ENCODE peak calls at places on chromosomes 1 and 21, in eight cellular contexts. G, E, Q, A, X, U, Y and O are unnamed samples.
A peak's percentile ranks its signal among the peaks of the same experiment; 100 is the strongest.

GRCh38 chr1:110765640-110766335 is 91.0 kb upstream of the KCNA3 start:
- DNase-seq in G (peak; percentile 23), E (peak; percentile 22), Q (peak; percentile 56), A (peak; percentile 50), X (peak; percentile 84), U (peak; percentile 76), Y (peak; percentile 37), O (peak; percentile 6)

GRCh38 chr1:66262233-66262632 is 271.7 kb upstream of the SGIP1 start:
- DNase-seq in G (no peak), E (no peak), Q (peak; percentile 79), A (no peak), X (no peak), U (no peak), Y (no peak), O (no peak)

GRCh38 chr1:241660424-241660972 is 8.4 kb downstream of the WDR64 start:
- DNase-seq in G (no peak), E (no peak), Q (no peak), A (no peak), X (no peak), U (no peak), Y (no peak), O (no peak)

GRCh38 chr1:29315262-29315661 is 78.9 kb downstream of the PTPRU start:
- DNase-seq in G (no peak), E (no peak), Q (no peak), A (no peak), X (no peak), U (no peak), Y (no peak), O (no peak)

GRCh38 chr1:93638981-93639380 is 42.7 kb downstream of the BCAR3 start:
- DNase-seq in G (peak; percentile 74), E (no peak), Q (no peak), A (no peak), X (no peak), U (no peak), Y (no peak), O (no peak)

GRCh38 chr1:219585837-219586465 is 27.0 kb downstream of the ZC3H11B start:
- DNase-seq in G (no peak), E (no peak), Q (no peak), A (no peak), X (no peak), U (no peak), Y (no peak), O (no peak)

GRCh38 chr1:29172415-29172814 is 9.3 kb downstream of the SRSF4 start:
- DNase-seq in G (no peak), E (no peak), Q (no peak), A (no peak), X (no peak), U (no peak), Y (no peak), O (no peak)

GRCh38 chr1:63877816-63878215 is 104.0 kb downstream of the ROR1 start:
- DNase-seq in G (peak; percentile 81), E (peak; percentile 76), Q (peak; percentile 36), A (no peak), X (no peak), U (peak; percentile 69), Y (no peak), O (peak; percentile 77)

GRCh38 chr1:45375104-45376090 is 35.2 kb upstream of the MUTYH start:
- DNase-seq in G (no peak), E (no peak), Q (no peak), A (no peak), X (no peak), U (peak; percentile 22), Y (no peak), O (no peak)

GRCh38 chr1:7582439-7582972 is 188.6 kb upstream of the VAMP3 start:
- DNase-seq in G (no peak), E (no peak), Q (no peak), A (no peak), X (no peak), U (no peak), Y (no peak), O (no peak)

GRCh38 chr21:37787456-37787855 is 128.8 kb downstream of the KCNJ6 start:
- DNase-seq in G (no peak), E (peak; percentile 78), Q (peak; percentile 64), A (no peak), X (no peak), U (peak; percentile 84), Y (no peak), O (peak; percentile 73)